ENCODE peak calls at places on chromosome 10, in four cellular contexts. U, N, V and P are unnamed samples.

GRCh38 chr10:70285432-70285831 is 1.6 kb upstream of the NPFFR1 start:
- DNase-seq in U (no peak), N (no peak), V (no peak), P (no peak)

GRCh38 chr10:34957531-34957930 is 132.6 kb downstream of the CUL2 start:
- DNase-seq in N (no peak), U (no peak), V (no peak), P (no peak)

GRCh38 chr10:48251525-48252353 is 22.8 kb downstream of the FRMPD2 start:
- DNase-seq in V (no peak), N (no peak), U (peak), P (no peak)

GRCh38 chr10:16986082-16986405 is 143.6 kb downstream of the CUBN start:
- DNase-seq in U (no peak), N (no peak), V (no peak), P (no peak)

GRCh38 chr10:124703778-124704427 is 40.3 kb downstream of the FAM53B start:
- DNase-seq in U (no peak), N (no peak), V (no peak), P (no peak)

GRCh38 chr10:130969700-130970099 is 341.8 kb downstream of the TCERG1L start:
- DNase-seq in N (no peak), U (no peak), V (no peak), P (no peak)

GRCh38 chr10:127496045-127496444 is 53.1 kb upstream of the NPS start:
- DNase-seq in U (no peak), N (no peak), V (no peak), P (no peak)

GRCh38 chr10:99917963-99918825 is 91.6 kb downstream of the DNMBP start:
- DNase-seq in V (peak), U (peak), N (peak), P (peak)

GRCh38 chr10:3126741-3127342 is 45.7 kb downstream of the PITRM1 start:
- DNase-seq in N (peak), U (no peak), V (no peak), P (peak)

GRCh38 chr10:96230527-96230926 is 40.8 kb downstream of the BLNK start:
- DNase-seq in N (no peak), U (no peak), V (no peak), P (no peak)

GRCh38 chr10:112906945-112907344 is 43.1 kb upstream of the TCF7L2 start:
- DNase-seq in V (no peak), U (no peak), N (no peak), P (no peak)

GRCh38 chr10:132460691-132461090 is 63.7 kb downstream of the PWWP2B start:
- DNase-seq in V (no peak), U (no peak), N (no peak), P (no peak)

GRCh38 chr10:126423779-126424491 is 35.7 kb upstream of the ADAM12 start:
- DNase-seq in U (no peak), V (no peak), N (no peak), P (no peak)

GRCh38 chr10:72334832-72335393 is 19.8 kb downstream of the DNAJB12 start:
- DNase-seq in U (peak), N (peak), V (no peak), P (no peak)

GRCh38 chr10:119189811-119190282 is 11.2 kb upstream of the PRDX3 start:
- DNase-seq in N (no peak), V (no peak), U (no peak), P (no peak)

GRCh38 chr10:103501186-103501585 is 7.7 kb downstream of the NEURL1 start:
- DNase-seq in N (no peak), V (no peak), U (no peak), P (no peak)

GRCh38 chr10:88952647-88953111 is at the start of gene ACTA2:
- DNase-seq in U (no peak), N (peak), V (peak), P (peak)

GRCh38 chr10:9158675-9159074 is 1104.2 kb downstream of the GATA3 start:
- DNase-seq in V (no peak), U (no peak), N (no peak), P (no peak)

GRCh38 chr10:48456361-48456804 is 148.5 kb downstream of the ARHGAP22 start:
- DNase-seq in N (peak), U (peak), V (no peak), P (no peak)

GRCh38 chr10:96496281-96496925 is 17.3 kb downstream of the TLL2 start:
- DNase-seq in N (peak), U (peak), V (peak), P (peak)

GRCh38 chr10:117373848-117374505 is 1.3 kb downstream of the PDZD8 start:
- DNase-seq in N (peak), V (peak), U (peak), P (peak)

GRCh38 chr10:132249232-132249724 is 58.5 kb downstream of the STK32C start:
- DNase-seq in N (no peak), U (no peak), V (no peak), P (no peak)

GRCh38 chr10:131140606-131141005 is 170.9 kb downstream of the TCERG1L start:
- DNase-seq in U (no peak), V (no peak), N (no peak), P (no peak)

GRCh38 chr10:127979017-127979416 is 72.1 kb downstream of the PTPRE start:
- DNase-seq in V (no peak), N (no peak), U (no peak), P (no peak)

GRCh38 chr10:51815723-51816122 is 116.3 kb upstream of the CSTF2T start:
- DNase-seq in N (no peak), U (peak), V (no peak), P (peak)

GRCh38 chr10:117666965-117667364 is 124.4 kb downstream of the EMX2 start:
- DNase-seq in U (no peak), N (no peak), V (no peak), P (no peak)

GRCh38 chr10:11024596-11024995 is 6.9 kb downstream of the CELF2 start:
- DNase-seq in N (no peak), U (no peak), V (peak), P (no peak)

GRCh38 chr10:42911359-42911758 is 128.8 kb downstream of the BMS1 start:
- DNase-seq in U (no peak), V (no peak), N (no peak), P (no peak)

GRCh38 chr10:15735766-15736165 is 16.0 kb upstream of the ITGA8 start:
- DNase-seq in V (no peak), N (no peak), U (no peak), P (peak)

GRCh38 chr10:18822156-18822555 is 162.9 kb downstream of the ARL5B start:
- DNase-seq in U (peak), V (peak), N (peak), P (peak)

GRCh38 chr10:63553031-63553430 is 31.8 kb downstream of the REEP3 start:
- DNase-seq in U (no peak), N (no peak), V (peak), P (no peak)

GRCh38 chr10:71795248-71795647 is 21.9 kb upstream of the VSIR start:
- DNase-seq in U (peak), V (peak), N (peak), P (peak)

GRCh38 chr10:24920907-24921881 is 31.2 kb downstream of the PRTFDC1 start:
- DNase-seq in V (peak), N (peak), U (peak), P (no peak)

GRCh38 chr10:130160775-130161174 is 24.6 kb downstream of the GLRX3 start:
- DNase-seq in V (no peak), U (peak), N (no peak), P (no peak)

GRCh38 chr10:36188461-36188860 is 546.4 kb upstream of the FZD8 start:
- DNase-seq in N (no peak), V (no peak), U (no peak), P (no peak)

GRCh38 chr10:34444223-34445183 is 370.6 kb downstream of the PARD3 start:
- DNase-seq in V (peak), N (no peak), U (no peak), P (no peak)

GRCh38 chr10:107032700-107033401 is 131.7 kb downstream of the SORCS1 start:
- DNase-seq in U (no peak), N (no peak), V (no peak), P (no peak)

GRCh38 chr10:107031981-107032699 is 132.4 kb downstream of the SORCS1 start:
- DNase-seq in U (no peak), N (peak), V (no peak), P (no peak)

GRCh38 chr10:107025676-107026075 is 138.8 kb downstream of the SORCS1 start:
- DNase-seq in N (no peak), V (no peak), U (no peak), P (peak)

GRCh38 chr10:107022600-107023354 is 141.7 kb downstream of the SORCS1 start:
- DNase-seq in U (peak), N (no peak), V (no peak), P (peak)

DNA sequence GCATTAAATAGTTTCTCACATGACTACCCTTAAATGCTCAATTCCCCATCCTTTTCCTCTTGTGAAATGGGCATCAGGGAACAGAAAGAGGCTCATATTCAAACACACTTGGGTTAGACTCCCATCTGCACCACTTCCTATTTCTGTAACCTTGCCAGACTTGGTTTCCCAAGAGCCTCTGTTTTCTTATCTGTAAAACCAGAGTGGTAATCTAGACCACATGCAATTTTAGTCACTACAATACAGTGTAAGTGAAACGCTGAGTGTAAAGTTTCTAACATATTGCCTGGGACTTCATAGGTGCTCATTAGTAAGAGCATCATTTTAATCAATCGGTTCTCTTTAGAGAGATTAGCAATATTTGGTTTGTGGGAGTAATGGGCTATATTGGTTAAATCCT is 136.3 kb downstream of the SORCS1 start:
- DNase-seq in U (no peak), N (no peak), V (no peak), P (no peak)
- TF ChIP-seq EZH2phosphoT487 in U (no peak), N (no peak), V (no peak), P (no peak)

DNA sequence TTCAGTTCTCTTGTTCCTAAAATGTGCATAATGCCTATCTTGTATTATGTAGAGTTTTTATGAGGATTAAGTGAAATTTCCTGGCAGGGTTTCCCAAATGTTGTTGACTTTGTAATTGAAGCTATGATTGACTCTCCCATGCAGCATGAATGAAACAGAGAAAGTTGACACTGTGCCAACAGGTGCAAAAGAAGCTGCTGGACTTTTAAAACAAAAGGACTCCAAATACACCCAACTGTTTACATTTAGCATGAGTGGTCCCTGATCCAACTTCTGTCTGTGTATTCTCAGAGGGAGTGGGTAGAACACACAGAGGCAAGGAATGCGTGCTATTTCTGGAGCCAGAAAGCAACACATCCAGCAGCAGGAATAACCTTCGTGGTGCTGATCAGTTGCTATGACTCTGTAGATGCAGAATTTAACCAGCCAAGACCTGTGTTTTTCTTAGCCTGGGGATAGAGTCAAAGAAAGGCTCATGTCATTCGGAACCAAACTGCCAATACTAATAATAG is 14.4 kb upstream of the RBM20 start:
- DNase-seq in U (no peak), V (peak), N (peak), P (no peak)
- H3K4me3 ChIP-seq in U (no peak), V (no peak), N (no peak), P (no peak)

GRCh38 chr10:52961298-52961697 is 188.7 kb upstream of the MBL2 start:
- DNase-seq in U (no peak), N (no peak), V (no peak), P (no peak)
- H2AFZ ChIP-seq in U (no peak), N (no peak), V (no peak), P (no peak)

DNA sequence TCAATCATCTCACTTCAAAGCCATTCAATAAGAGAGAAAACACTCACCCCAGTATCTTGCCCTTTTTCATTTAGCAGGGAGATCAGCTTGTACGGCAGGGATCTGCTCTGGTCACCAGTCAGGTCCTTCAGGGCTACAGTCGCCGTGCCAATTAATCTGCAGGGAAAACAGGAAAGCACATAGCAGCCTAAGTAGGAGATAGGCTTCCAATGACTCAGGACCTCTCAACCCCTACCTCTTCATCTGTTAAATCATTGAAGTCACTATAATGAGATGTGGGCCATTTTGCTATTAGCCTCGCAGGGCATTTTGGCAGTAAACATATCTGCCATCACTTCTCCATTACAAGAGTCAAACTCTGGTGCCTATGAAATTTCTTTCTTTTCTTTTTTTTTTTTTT is 50.8 kb downstream of the MYOF start:
- DNase-seq in U (no peak), V (no peak), N (no peak), P (no peak)
- TF ChIP-seq EZH2phosphoT487 in U (no peak), V (no peak), N (no peak), P (no peak)

DNA sequence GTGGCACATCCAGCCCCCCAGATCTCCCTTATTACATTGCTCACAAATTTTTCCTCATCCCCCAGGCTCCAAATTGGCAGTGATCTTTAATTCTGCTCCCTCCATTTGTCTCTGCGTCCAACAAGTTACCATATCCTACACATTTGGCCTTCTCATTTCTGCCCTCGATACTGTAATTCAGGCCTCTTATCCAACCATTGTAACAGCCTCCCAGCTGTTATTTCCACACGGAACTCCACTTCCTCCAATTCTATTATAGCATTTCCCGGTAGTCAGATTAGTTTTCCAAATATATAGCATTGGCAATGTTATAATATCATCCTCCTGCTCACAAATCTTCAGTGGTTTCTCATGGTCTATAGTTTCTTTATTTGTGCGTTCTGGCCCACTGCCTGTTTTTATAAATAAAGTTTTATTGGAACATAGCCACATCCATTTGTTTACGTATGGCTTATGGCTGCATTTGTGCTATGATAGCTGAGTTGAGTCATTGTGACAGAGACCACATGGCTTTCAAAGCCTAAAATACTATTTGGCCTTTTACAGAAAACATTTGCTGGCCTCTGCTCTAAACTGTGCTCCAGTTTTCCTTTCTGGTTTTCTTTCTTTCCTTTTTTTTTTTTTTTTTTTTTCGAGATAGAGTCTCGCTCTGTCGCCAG is 126.5 kb upstream of the ZNF438 start:
- DNase-seq in N (no peak), V (peak), U (no peak), P (no peak)
- H3K4me3 ChIP-seq in N (no peak), V (peak), U (no peak), P (no peak)